ENCODE peak calls at places on chromosomes 3 and 15, in seven cellular contexts. W, C, A, H, S, Q and N are unnamed samples.

GRCh38 chr3:88480822-88481221 is 331.1 kb downstream of the C3orf38 start:
- DNase-seq in W (no peak), C (no peak), A (no peak), H (no peak), S (no peak), Q (no peak), N (no peak)

GRCh38 chr3:71586810-71587242 is 3.3 kb upstream of the FOXP1 start:
- DNase-seq in W (no peak), C (no peak), A (no peak), H (no peak), S (no peak), Q (no peak), N (no peak)

GRCh38 chr15:71739355-71739754 is 71.0 kb upstream of the NR2E3 start:
- DNase-seq in W (no peak), C (no peak), A (no peak), H (no peak), S (no peak), Q (no peak), N (no peak)

GRCh38 chr3:169072494-169072893 is 591.0 kb downstream of the MECOM start:
- DNase-seq in W (no peak), C (no peak), A (no peak), H (no peak), S (no peak), Q (no peak), N (no peak)

GRCh38 chr15:93179072-93179471 is 90.1 kb upstream of the RGMA start:
- DNase-seq in W (peak; percentile 5), C (no peak), A (no peak), H (no peak), S (no peak), Q (peak; percentile 63), N (no peak)

GRCh38 chr3:133540896-133541674 is 32.4 kb upstream of the CDV3 start:
- DNase-seq in W (no peak), C (no peak), A (peak; percentile 91), H (no peak), S (no peak), Q (peak; percentile 40), N (no peak)

GRCh38 chr3:14418670-14419250 is 16.4 kb downstream of the SLC6A6 start:
- DNase-seq in W (no peak), C (no peak), A (no peak), H (no peak), S (no peak), Q (no peak), N (no peak)

GRCh38 chr3:39000008-39000450 is 51.7 kb downstream of the SCN11A start:
- DNase-seq in W (no peak), C (no peak), A (peak; percentile 78), H (peak; percentile 38), S (no peak), Q (no peak), N (peak; percentile 64)

GRCh38 chr3:16512435-16513140 is 911 bp downstream of the RFTN1 start:
- DNase-seq in W (no peak), C (peak; percentile 75), A (no peak), H (peak; percentile 38), S (peak; percentile 20), Q (peak; percentile 39), N (no peak)

GRCh38 chr15:35667908-35668307 is 121.9 kb upstream of the DPH6 start:
- DNase-seq in W (no peak), C (no peak), A (no peak), H (no peak), S (no peak), Q (no peak), N (no peak)

GRCh38 chr15:47614341-47614740 is 103.0 kb upstream of the SEMA6D start:
- DNase-seq in W (no peak), C (no peak), A (no peak), H (no peak), S (no peak), Q (no peak), N (no peak)

GRCh38 chr3:45603226-45603625 is 8.7 kb downstream of the LIMD1 start:
- DNase-seq in W (no peak), C (no peak), A (no peak), H (no peak), S (no peak), Q (no peak), N (no peak)

GRCh38 chr3:149325581-149325980 is 7.9 kb downstream of the TM4SF18 start:
- DNase-seq in W (no peak), C (no peak), A (no peak), H (no peak), S (no peak), Q (no peak), N (no peak)

GRCh38 chr3:194150252-194150934 is 14.4 kb downstream of the HES1 start:
- DNase-seq in W (no peak), C (no peak), A (no peak), H (no peak), S (no peak), Q (no peak), N (no peak)

GRCh38 chr3:9903238-9903624 is 583 bp downstream of the IL17RE start:
- DNase-seq in W (no peak), C (no peak), A (peak; percentile 60), H (no peak), S (no peak), Q (no peak), N (no peak)

GRCh38 chr3:186360779-186361178 is 1.3 kb downstream of the DGKG start:
- DNase-seq in W (peak; percentile 21), C (no peak), A (no peak), H (peak; percentile 49), S (no peak), Q (no peak), N (no peak)

GRCh38 chr3:8607285-8608040 is 37.1 kb downstream of the SSUH2 start:
- DNase-seq in W (peak; percentile 15), C (no peak), A (peak; percentile 78), H (peak; percentile 51), S (no peak), Q (no peak), N (peak; percentile 95)

GRCh38 chr3:151895881-151896661 is 22.6 kb downstream of the SUCNR1 start:
- DNase-seq in W (no peak), C (no peak), A (no peak), H (no peak), S (no peak), Q (no peak), N (no peak)

GRCh38 chr3:11445883-11446282 is 173.7 kb downstream of the ATG7 start:
- DNase-seq in W (no peak), C (no peak), A (peak; percentile 60), H (no peak), S (no peak), Q (no peak), N (no peak)

GRCh38 chr15:68265674-68266073 is 11.9 kb upstream of the FEM1B start:
- DNase-seq in W (no peak), C (no peak), A (no peak), H (no peak), S (no peak), Q (no peak), N (no peak)

GRCh38 chr3:157199841-157200240 is 39.9 kb upstream of the CCNL1 start:
- DNase-seq in W (no peak), C (no peak), A (peak; percentile 86), H (no peak), S (no peak), Q (no peak), N (no peak)

GRCh38 chr15:85318048-85318731 is 62.2 kb upstream of the AKAP13 start:
- DNase-seq in W (no peak), C (no peak), A (peak; percentile 99), H (no peak), S (no peak), Q (peak; percentile 77), N (no peak)

GRCh38 chr3:113847243-113847642 is 8.7 kb downstream of the GRAMD1C start:
- DNase-seq in W (no peak), C (no peak), A (no peak), H (no peak), S (no peak), Q (no peak), N (no peak)

GRCh38 chr3:16900779-16901440 is 16.2 kb downstream of the PLCL2 start:
- DNase-seq in W (no peak), C (no peak), A (no peak), H (no peak), S (no peak), Q (no peak), N (no peak)

GRCh38 chr15:77018796-77019475 is 24.0 kb downstream of the PSTPIP1 start:
- DNase-seq in W (no peak), C (no peak), A (no peak), H (no peak), S (no peak), Q (no peak), N (no peak)

GRCh38 chr15:70316059-70316600 is 218.4 kb upstream of the TLE3 start:
- DNase-seq in W (no peak), C (no peak), A (peak; percentile 60), H (no peak), S (no peak), Q (no peak), N (no peak)

GRCh38 chr15:74378853-74379252 is 11.4 kb upstream of the CYP11A1 start:
- DNase-seq in W (no peak), C (no peak), A (no peak), H (no peak), S (no peak), Q (no peak), N (no peak)

GRCh38 chr3:183038221-183038620 is 57.9 kb upstream of the DCUN1D1 start:
- DNase-seq in W (no peak), C (no peak), A (no peak), H (no peak), S (no peak), Q (no peak), N (no peak)

GRCh38 chr3:58639842-58640241 is 26.7 kb downstream of the FAM3D start:
- DNase-seq in W (no peak), C (no peak), A (no peak), H (no peak), S (no peak), Q (no peak), N (no peak)

GRCh38 chr3:115165266-115165665 is 18.2 kb upstream of the ZBTB20 start:
- DNase-seq in W (no peak), C (no peak), A (no peak), H (no peak), S (no peak), Q (no peak), N (no peak)

GRCh38 chr15:94683912-94684311 is 452.6 kb downstream of the MCTP2 start:
- DNase-seq in W (no peak), C (no peak), A (no peak), H (no peak), S (no peak), Q (no peak), N (no peak)

GRCh38 chr15:52480990-52481389 is 47.7 kb downstream of the MYO5A start:
- DNase-seq in W (no peak), C (no peak), A (no peak), H (no peak), S (no peak), Q (no peak), N (no peak)

GRCh38 chr3:69422751-69423150 is 36.9 kb upstream of the FRMD4B start:
- DNase-seq in W (no peak), C (no peak), A (peak; percentile 75), H (no peak), S (no peak), Q (no peak), N (no peak)

GRCh38 chr3:126380011-126380768 is 14.5 kb upstream of the CFAP100 start:
- DNase-seq in W (no peak), C (no peak), A (no peak), H (no peak), S (no peak), Q (no peak), N (no peak)

GRCh38 chr3:150174179-150174578 is 203.5 kb upstream of the PFN2 start:
- DNase-seq in W (no peak), C (no peak), A (no peak), H (no peak), S (no peak), Q (no peak), N (no peak)